ENCODE peak calls at places on chromosomes 4 and X, in four cellular contexts. L is nephron progenitor cell, I is GM12864, Q is HFF-Myc. P is an unnamed sample.

GRCh38 chrX:68693481-68694410 is 46.3 kb downstream of the STARD8 start:
- DNase-seq in L (peak), I (no peak), Q (no peak), P (no peak)

GRCh38 chrX:155880586-155881157 is 473 bp upstream of the VAMP7 start:
- DNase-seq in L (no peak), I (no peak), Q (no peak), P (no peak)

GRCh38 chrX:7272301-7272700 is 124.3 kb upstream of the PUDP start:
- DNase-seq in L (no peak), I (no peak), Q (no peak), P (no peak)

GRCh38 chr4:17809667-17810066 is 890 bp downstream of the DCAF16 start:
- DNase-seq in L (no peak), I (no peak), Q (no peak), P (no peak)

GRCh38 chr4:3481113-3481531 is 18.0 kb downstream of the DOK7 start:
- DNase-seq in L (no peak), I (no peak), Q (no peak), P (no peak)

GRCh38 chrX:153946910-153947769 is 2.7 kb upstream of the RENBP start:
- DNase-seq in L (peak), I (no peak), Q (no peak), P (no peak)

GRCh38 chr4:76623217-76624060 is 188.4 kb downstream of the SHROOM3 start:
- DNase-seq in L (no peak), I (no peak), Q (no peak), P (no peak)

GRCh38 chrX:92213781-92214180 is 434.6 kb downstream of the PCDH11X start:
- DNase-seq in L (no peak), I (no peak), Q (no peak), P (no peak)

GRCh38 chr4:168917150-168917779 is 92.8 kb downstream of the CBR4 start:
- DNase-seq in L (no peak), I (no peak), Q (peak), P (no peak)

GRCh38 chr4:55318541-55319129 is 27.4 kb upstream of the SRD5A3 start:
- DNase-seq in L (no peak), I (no peak), Q (no peak), P (no peak)

GRCh38 chr4:22678851-22679517 is 13.8 kb upstream of the GBA3 start:
- DNase-seq in L (no peak), I (no peak), Q (no peak), P (no peak)

DNA sequence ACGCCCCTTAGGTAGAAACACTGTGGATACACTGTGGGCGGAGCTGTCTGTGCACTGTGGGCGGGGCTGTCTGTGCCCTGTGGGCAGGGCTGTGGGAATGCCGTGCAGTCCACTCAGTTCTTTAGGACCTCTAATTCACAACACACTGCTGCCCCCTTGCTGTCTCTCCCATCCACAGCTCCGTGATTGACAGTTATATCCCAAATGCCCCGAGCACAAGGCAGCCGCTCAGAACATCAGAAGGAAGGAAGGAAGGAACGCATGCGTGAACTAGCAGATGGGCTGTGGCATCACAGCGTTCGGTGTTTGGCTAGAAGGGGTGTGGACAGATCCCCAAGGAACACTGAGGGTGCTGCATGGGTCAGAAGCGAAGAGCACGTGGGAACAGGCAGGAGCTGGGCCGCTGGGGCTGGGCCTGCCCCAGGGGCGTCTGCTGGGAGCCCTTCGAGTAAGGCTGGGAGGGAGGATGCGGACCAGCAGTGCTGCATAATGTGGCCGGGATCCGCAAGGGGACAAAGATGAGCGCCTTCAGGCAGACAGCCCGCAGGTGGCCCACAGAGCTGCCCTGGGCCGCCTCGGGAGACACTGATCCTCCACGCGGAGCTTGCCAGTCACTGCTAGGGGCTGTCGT is 29.8 kb downstream of the ACOX3 start:
- DNase-seq in L (peak), I (no peak), Q (no peak), P (no peak)
- TF ChIP-seq CTCF in L (peak), I (no peak), Q (peak), P (no peak)

GRCh38 chr4:74790652-74791051 is 3.7 kb downstream of the BTC start:
- DNase-seq in L (no peak), I (no peak), Q (no peak), P (no peak)

GRCh38 chr4:74796631-74797030 is 2.3 kb upstream of the BTC start:
- DNase-seq in L (no peak), I (no peak), Q (no peak), P (no peak)

GRCh38 chr4:74794341-74794801 is at the start of gene BTC:
- DNase-seq in L (peak), I (no peak), Q (no peak), P (no peak)

GRCh38 chr4:74789518-74789917 is 4.8 kb downstream of the BTC start:
- DNase-seq in L (no peak), I (no peak), Q (no peak), P (no peak)

DNA sequence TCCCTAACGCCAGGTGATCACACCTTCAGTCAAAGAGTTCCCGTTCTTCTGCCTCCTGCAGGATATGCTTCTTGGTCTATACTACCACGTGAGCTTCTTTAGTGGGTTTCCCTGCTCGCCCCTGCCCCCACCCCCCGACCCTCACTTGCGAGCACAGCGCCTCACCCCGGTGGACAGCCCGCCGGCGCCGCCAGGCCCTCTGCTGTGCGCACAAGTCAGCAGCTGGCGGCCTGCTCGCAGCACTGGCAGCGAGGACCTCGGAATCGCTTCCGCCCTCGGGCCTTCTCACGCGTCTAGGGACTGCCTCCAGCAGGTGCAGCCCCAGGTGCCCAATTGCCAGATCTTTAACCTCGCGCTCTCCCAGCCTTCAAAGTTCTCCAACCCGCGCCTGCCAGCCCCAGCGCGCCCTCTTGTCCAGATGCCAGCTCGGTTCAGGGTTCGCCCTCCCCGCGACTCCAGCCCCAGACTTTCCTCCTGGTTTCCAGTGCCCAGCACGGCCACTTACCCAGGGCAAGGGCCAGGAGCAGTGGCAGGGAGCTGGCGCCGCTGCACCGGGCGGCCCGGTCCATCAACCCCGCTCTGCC is 474 bp downstream of the BTC start:
- DNase-seq in L (peak), I (no peak), Q (no peak), P (no peak)
- TF ChIP-seq CTCF in L (peak), I (peak), Q (peak), P (no peak)

DNA sequence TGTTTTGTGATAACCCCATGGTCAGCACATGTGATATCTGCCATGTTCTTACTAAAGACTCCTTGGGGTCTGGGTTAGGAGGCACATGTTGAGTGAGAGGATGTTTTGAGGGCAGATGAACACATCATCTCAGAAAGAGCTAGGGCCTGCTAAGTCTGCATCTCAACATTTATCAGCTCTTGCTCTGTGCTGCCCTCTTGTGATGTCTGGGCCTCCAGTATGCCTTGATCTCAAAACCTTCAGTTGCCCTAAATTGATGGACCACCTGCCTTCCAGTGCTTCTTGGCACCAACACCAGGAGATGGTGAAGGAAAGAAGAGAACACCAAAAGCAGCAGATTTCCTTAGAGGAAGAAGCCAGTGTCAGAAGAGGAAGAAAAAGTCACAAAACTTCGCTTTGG is 22.5 kb downstream of the MID1 start:
- DNase-seq in L (no peak), I (no peak), Q (no peak), P (no peak)
- TF ChIP-seq CTCF in L (no peak), I (peak), Q (peak), P (no peak)

DNA sequence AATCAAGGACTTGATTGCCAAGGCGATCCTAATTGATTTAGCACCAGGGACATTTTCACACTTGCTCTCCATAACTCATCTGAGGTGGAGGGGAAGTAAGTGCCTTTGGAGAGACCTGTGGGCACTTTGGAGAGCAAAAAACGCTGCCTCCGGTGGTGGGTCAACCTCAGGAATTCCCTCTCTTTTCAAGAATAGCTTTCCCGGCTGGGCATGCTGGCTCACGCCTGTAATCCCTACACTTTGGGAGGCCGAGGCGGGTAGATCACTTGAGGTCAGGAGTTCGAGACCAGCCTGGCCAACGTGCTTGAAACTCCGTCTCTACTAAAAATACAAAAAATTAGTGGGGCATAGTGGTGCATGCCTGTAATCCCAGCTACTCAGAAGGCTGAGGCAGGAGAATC is 49.2 kb downstream of the PRPS1 start:
- DNase-seq in L (no peak), I (no peak), Q (no peak), P (no peak)
- TF ChIP-seq CTCF in L (no peak), I (no peak), Q (no peak), P (no peak)

DNA sequence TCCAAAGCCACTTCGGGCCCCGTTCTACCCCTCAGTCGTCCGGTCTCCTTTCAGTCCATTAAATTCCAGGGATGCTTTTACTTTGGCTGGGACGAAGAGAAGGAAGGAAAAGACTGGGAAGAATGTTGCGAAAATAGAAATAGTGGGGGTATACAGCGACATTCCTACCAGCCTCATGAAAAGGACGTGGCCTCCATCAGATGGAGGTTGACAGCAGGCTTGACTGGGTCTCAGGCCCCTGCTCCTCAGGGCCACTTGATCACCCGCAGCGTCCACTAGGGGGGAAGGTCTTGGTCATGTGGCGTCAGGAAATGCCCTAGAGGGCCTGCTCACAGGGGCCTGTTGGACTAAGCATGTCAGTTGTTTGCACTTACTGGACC is 671 bp upstream of the ANKRD50 start:
- DNase-seq in L (peak), I (no peak), Q (no peak), P (no peak)
- TF ChIP-seq CTCF in L (peak), I (peak), Q (peak), P (no peak)

DNA sequence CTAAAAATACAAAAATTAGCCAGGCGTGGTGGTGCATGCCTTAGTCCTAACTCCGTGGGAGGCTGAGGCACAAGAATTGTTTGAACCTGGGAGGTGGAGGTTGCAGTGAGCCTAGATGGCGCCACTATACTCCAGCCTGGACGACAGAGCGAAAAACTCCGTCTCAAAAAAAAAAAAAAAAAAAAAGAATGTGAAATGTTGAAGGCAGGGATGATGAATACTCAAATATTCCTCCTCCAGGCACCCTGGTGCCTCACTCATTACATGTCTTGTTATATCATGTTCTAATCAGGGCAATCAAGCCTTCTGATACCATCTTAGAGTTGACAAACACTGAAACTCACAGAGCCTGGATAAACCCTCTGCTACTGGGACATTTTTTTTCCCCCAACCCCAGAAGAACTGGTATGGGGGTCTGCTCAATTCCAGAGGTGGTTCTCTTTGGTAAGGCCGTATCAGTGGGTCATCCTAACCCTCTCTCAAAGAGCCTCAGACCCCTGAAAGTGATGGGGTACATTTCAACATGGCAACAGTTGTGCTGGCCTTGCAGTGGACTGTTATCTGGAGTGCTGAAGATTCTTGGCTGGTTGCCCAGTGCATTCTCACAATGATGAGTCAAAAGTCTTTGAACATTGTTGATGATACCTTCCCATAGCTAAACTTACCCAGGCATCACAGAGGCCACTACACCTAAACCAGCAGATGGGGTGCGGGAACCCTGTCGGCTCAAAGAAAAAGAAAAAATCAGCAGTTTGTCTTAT is 2.4 kb upstream of the SH3KBP1 start:
- DNase-seq in L (no peak), I (peak), Q (no peak), P (no peak)
- TF ChIP-seq CTCF in L (no peak), I (no peak), Q (no peak), P (no peak)

DNA sequence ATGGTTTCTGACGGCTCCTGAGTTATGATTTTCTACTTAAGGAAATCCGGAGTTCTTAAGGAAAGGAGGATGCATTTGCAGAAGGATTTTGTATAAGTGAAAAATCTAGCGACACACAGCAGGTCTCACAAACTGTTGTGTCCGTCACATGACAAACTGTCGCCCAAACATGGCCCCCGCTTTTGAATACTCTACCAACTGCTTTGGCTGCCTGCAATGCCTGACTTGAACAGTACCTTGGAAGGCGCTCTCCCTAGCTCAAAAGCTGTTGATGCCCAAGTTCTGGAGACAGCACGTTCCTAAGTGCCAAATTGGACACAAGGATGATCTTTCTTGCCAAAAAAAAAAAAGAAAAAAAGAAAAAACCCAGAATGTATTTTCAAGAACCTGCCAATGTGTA is 103.2 kb downstream of the ENPP6 start:
- DNase-seq in L (no peak), I (no peak), Q (no peak), P (no peak)
- TF ChIP-seq CTCF in L (no peak), I (no peak), Q (no peak), P (no peak)